ENCODE peak calls at places on chromosomes 12 and 14, in nine cellular contexts. One of them, this sample, is unnamed. For H3K4me1, the result is how much of the 10 kb centered on the place peaks cover.

GRCh38 chr14:52917732-52918131 is 33.1 kb downstream of the FERMT2 start:
- DNase-seq in NT2/D1: no peak
- DNase-seq in GM23338: no peak
- DNase-seq in ascending aorta: no peak
- DNase-seq in heart left ventricle: no peak
- DNase-seq in Peyer's patch: no peak
- DNase-seq in naive thymus-derived CD4-positive, alpha-beta T cell: no peak
- DNase-seq in tibial artery: no peak
- DNase-seq in mesendoderm: no peak
- DNase-seq in this sample: no peak

GRCh38 chr14:95003099-95003960 is 154.0 kb downstream of the DICER1 start:
- DNase-seq in NT2/D1: no peak
- DNase-seq in GM23338: no peak
- DNase-seq in ascending aorta: no peak
- DNase-seq in heart left ventricle: no peak
- DNase-seq in Peyer's patch: no peak
- DNase-seq in naive thymus-derived CD4-positive, alpha-beta T cell: no peak
- DNase-seq in tibial artery: no peak
- DNase-seq in mesendoderm: no peak
- DNase-seq in this sample: no peak

GRCh38 chr14:30656190-30656632 is 34.1 kb downstream of the SCFD1 start:
- DNase-seq in NT2/D1: no peak
- DNase-seq in GM23338: peak
- DNase-seq in ascending aorta: no peak
- DNase-seq in heart left ventricle: no peak
- DNase-seq in Peyer's patch: no peak
- DNase-seq in naive thymus-derived CD4-positive, alpha-beta T cell: peak
- DNase-seq in tibial artery: no peak
- DNase-seq in mesendoderm: peak
- DNase-seq in this sample: no peak

GRCh38 chr12:131832393-131833231 is 4.4 kb downstream of the MMP17 start:
- DNase-seq in NT2/D1: no peak
- DNase-seq in GM23338: no peak
- DNase-seq in ascending aorta: no peak
- DNase-seq in heart left ventricle: peak
- DNase-seq in Peyer's patch: no peak
- DNase-seq in naive thymus-derived CD4-positive, alpha-beta T cell: no peak
- DNase-seq in tibial artery: peak
- DNase-seq in mesendoderm: no peak
- DNase-seq in this sample: peak

GRCh38 chr14:77708749-77709148 is 846 bp downstream of the SLIRP start:
- DNase-seq in NT2/D1: no peak
- DNase-seq in GM23338: no peak
- DNase-seq in ascending aorta: no peak
- DNase-seq in heart left ventricle: no peak
- DNase-seq in Peyer's patch: no peak
- DNase-seq in naive thymus-derived CD4-positive, alpha-beta T cell: no peak
- DNase-seq in tibial artery: no peak
- DNase-seq in mesendoderm: no peak
- DNase-seq in this sample: no peak

GRCh38 chr14:61376314-61376713 is 54.9 kb downstream of the PRKCH start:
- DNase-seq in NT2/D1: no peak
- DNase-seq in GM23338: no peak
- DNase-seq in ascending aorta: no peak
- DNase-seq in heart left ventricle: no peak
- DNase-seq in Peyer's patch: no peak
- DNase-seq in naive thymus-derived CD4-positive, alpha-beta T cell: no peak
- DNase-seq in tibial artery: no peak
- DNase-seq in mesendoderm: no peak
- DNase-seq in this sample: no peak

GRCh38 chr14:103086771-103087342 is 2.8 kb downstream of the LBHD2 start:
- DNase-seq in NT2/D1: no peak
- DNase-seq in GM23338: no peak
- DNase-seq in ascending aorta: no peak
- DNase-seq in heart left ventricle: no peak
- DNase-seq in Peyer's patch: no peak
- DNase-seq in naive thymus-derived CD4-positive, alpha-beta T cell: no peak
- DNase-seq in tibial artery: no peak
- DNase-seq in mesendoderm: no peak
- DNase-seq in this sample: no peak

GRCh38 chr12:40827923-40828592 is 135.8 kb downstream of the CNTN1 start:
- DNase-seq in NT2/D1: no peak
- DNase-seq in GM23338: peak
- DNase-seq in ascending aorta: no peak
- DNase-seq in heart left ventricle: no peak
- DNase-seq in Peyer's patch: no peak
- DNase-seq in naive thymus-derived CD4-positive, alpha-beta T cell: no peak
- DNase-seq in tibial artery: no peak
- DNase-seq in mesendoderm: peak
- DNase-seq in this sample: no peak

GRCh38 chr12:70178038-70178437 is 65.2 kb upstream of the CNOT2 start:
- DNase-seq in NT2/D1: no peak
- DNase-seq in GM23338: no peak
- DNase-seq in ascending aorta: no peak
- DNase-seq in heart left ventricle: no peak
- DNase-seq in Peyer's patch: no peak
- DNase-seq in naive thymus-derived CD4-positive, alpha-beta T cell: no peak
- DNase-seq in tibial artery: no peak
- DNase-seq in mesendoderm: no peak
- DNase-seq in this sample: no peak

GRCh38 chr14:63542231-63542999 is 762 bp downstream of the PPP2R5E start:
- DNase-seq in NT2/D1: no peak
- DNase-seq in GM23338: peak
- DNase-seq in ascending aorta: peak
- DNase-seq in heart left ventricle: peak
- DNase-seq in Peyer's patch: peak
- DNase-seq in naive thymus-derived CD4-positive, alpha-beta T cell: no peak
- DNase-seq in tibial artery: no peak
- DNase-seq in mesendoderm: peak
- DNase-seq in this sample: peak

GRCh38 chr12:12736759-12737676 is 19.9 kb downstream of the CDKN1B start:
- DNase-seq in NT2/D1: no peak
- DNase-seq in GM23338: peak
- DNase-seq in ascending aorta: peak
- DNase-seq in heart left ventricle: no peak
- DNase-seq in Peyer's patch: peak
- DNase-seq in naive thymus-derived CD4-positive, alpha-beta T cell: peak
- DNase-seq in tibial artery: peak
- DNase-seq in mesendoderm: peak
- DNase-seq in this sample: no peak

GRCh38 chr12:14572401-14572800 is 4.7 kb upstream of the PLBD1 start:
- DNase-seq in NT2/D1: no peak
- DNase-seq in GM23338: peak
- DNase-seq in ascending aorta: no peak
- DNase-seq in heart left ventricle: no peak
- DNase-seq in Peyer's patch: no peak
- DNase-seq in naive thymus-derived CD4-positive, alpha-beta T cell: no peak
- DNase-seq in tibial artery: no peak
- DNase-seq in mesendoderm: peak
- DNase-seq in this sample: no peak

GRCh38 chr12:131139363-131140068 is 185.8 kb downstream of the ADGRD1 start:
- DNase-seq in NT2/D1: no peak
- DNase-seq in GM23338: no peak
- DNase-seq in ascending aorta: no peak
- DNase-seq in heart left ventricle: no peak
- DNase-seq in Peyer's patch: no peak
- DNase-seq in naive thymus-derived CD4-positive, alpha-beta T cell: no peak
- DNase-seq in tibial artery: no peak
- DNase-seq in mesendoderm: no peak
- DNase-seq in this sample: peak

GRCh38 chr12:123726962-123727361 is 14.8 kb downstream of the ATP6V0A2 start:
- DNase-seq in NT2/D1: no peak
- DNase-seq in GM23338: no peak
- DNase-seq in ascending aorta: no peak
- DNase-seq in heart left ventricle: no peak
- DNase-seq in Peyer's patch: no peak
- DNase-seq in naive thymus-derived CD4-positive, alpha-beta T cell: no peak
- DNase-seq in tibial artery: no peak
- DNase-seq in mesendoderm: no peak
- DNase-seq in this sample: no peak

GRCh38 chr12:123723765-123724164 is 11.6 kb downstream of the ATP6V0A2 start:
- DNase-seq in NT2/D1: no peak
- DNase-seq in GM23338: no peak
- DNase-seq in ascending aorta: peak
- DNase-seq in heart left ventricle: no peak
- DNase-seq in Peyer's patch: no peak
- DNase-seq in naive thymus-derived CD4-positive, alpha-beta T cell: no peak
- DNase-seq in tibial artery: no peak
- DNase-seq in mesendoderm: no peak
- DNase-seq in this sample: no peak

GRCh38 chr12:123723011-123723410 is 10.9 kb downstream of the ATP6V0A2 start:
- DNase-seq in NT2/D1: no peak
- DNase-seq in GM23338: no peak
- DNase-seq in ascending aorta: no peak
- DNase-seq in heart left ventricle: no peak
- DNase-seq in Peyer's patch: no peak
- DNase-seq in naive thymus-derived CD4-positive, alpha-beta T cell: no peak
- DNase-seq in tibial artery: no peak
- DNase-seq in mesendoderm: no peak
- DNase-seq in this sample: no peak

GRCh38 chr12:123721245-123721644 is 9.1 kb downstream of the ATP6V0A2 start:
- DNase-seq in NT2/D1: no peak
- DNase-seq in GM23338: no peak
- DNase-seq in ascending aorta: no peak
- DNase-seq in heart left ventricle: no peak
- DNase-seq in Peyer's patch: no peak
- DNase-seq in naive thymus-derived CD4-positive, alpha-beta T cell: no peak
- DNase-seq in tibial artery: no peak
- DNase-seq in mesendoderm: no peak
- DNase-seq in this sample: no peak

DNA sequence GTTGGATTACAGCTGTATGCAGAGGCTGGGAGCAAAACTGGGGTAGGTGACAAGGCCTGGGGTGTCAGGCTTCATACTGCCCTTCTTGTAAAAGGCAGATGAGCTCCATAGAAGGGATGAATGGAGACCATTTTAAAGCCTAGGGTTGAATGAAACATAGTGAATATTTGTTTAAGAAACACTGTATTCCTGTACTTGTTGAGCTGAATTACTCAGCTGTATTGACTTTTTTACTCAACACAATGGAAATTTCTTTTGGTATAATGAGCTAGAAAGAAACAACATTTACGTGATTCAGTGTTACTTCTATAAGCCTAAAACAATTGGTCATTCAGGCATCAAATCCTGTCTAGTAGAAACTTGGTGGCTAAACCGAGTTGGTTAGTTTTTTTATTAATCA is 14.1 kb downstream of the ATP6V0A2 start:
- DNase-seq in NT2/D1: no peak
- DNase-seq in GM23338: no peak
- DNase-seq in ascending aorta: no peak
- DNase-seq in heart left ventricle: no peak
- DNase-seq in Peyer's patch: no peak
- DNase-seq in naive thymus-derived CD4-positive, alpha-beta T cell: no peak
- DNase-seq in tibial artery: no peak
- DNase-seq in mesendoderm: no peak
- DNase-seq in this sample: no peak
- H3K4me1 ChIP-seq in NT2/D1: under half
- H3K4me1 ChIP-seq in GM23338: under half
- H3K4me1 ChIP-seq in ascending aorta: under half
- H3K4me1 ChIP-seq in heart left ventricle: under half
- H3K4me1 ChIP-seq in Peyer's patch: under half
- H3K4me1 ChIP-seq in naive thymus-derived CD4-positive, alpha-beta T cell: under half
- H3K4me1 ChIP-seq in tibial artery: under half
- H3K4me1 ChIP-seq in mesendoderm: under half
- H3K4me1 ChIP-seq in this sample: under half

DNA sequence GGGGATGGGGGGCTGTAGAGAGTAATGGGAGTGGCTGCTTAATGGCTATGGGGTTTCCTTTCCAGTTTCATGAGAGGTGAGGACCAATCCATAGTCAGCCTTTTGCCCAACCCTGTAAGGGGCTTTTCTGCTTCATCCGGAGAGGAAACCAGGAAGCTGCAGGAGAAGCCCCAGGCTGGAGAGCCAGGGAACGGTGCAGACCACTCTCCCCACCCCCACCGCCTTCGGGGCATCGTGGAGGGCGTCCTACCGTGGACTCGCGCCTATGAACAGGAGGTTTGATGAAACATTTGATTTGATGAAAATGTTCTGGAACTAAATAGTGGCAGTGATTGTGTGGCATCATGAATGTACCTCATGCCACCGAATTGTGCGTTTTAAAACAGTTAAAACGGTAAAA is 204.3 kb upstream of the DIO3 start:
- DNase-seq in NT2/D1: no peak
- DNase-seq in GM23338: no peak
- DNase-seq in ascending aorta: no peak
- DNase-seq in heart left ventricle: no peak
- DNase-seq in Peyer's patch: no peak
- DNase-seq in naive thymus-derived CD4-positive, alpha-beta T cell: no peak
- DNase-seq in tibial artery: no peak
- DNase-seq in mesendoderm: no peak
- DNase-seq in this sample: peak
- H3K4me3 ChIP-seq in NT2/D1: no peak
- H3K4me3 ChIP-seq in GM23338: no peak
- H3K4me3 ChIP-seq in ascending aorta: no peak
- H3K4me3 ChIP-seq in heart left ventricle: no peak
- H3K4me3 ChIP-seq in Peyer's patch: no peak
- H3K4me3 ChIP-seq in naive thymus-derived CD4-positive, alpha-beta T cell: no peak
- H3K4me3 ChIP-seq in tibial artery: no peak
- H3K4me3 ChIP-seq in mesendoderm: no peak
- H3K4me3 ChIP-seq in this sample: no peak

DNA sequence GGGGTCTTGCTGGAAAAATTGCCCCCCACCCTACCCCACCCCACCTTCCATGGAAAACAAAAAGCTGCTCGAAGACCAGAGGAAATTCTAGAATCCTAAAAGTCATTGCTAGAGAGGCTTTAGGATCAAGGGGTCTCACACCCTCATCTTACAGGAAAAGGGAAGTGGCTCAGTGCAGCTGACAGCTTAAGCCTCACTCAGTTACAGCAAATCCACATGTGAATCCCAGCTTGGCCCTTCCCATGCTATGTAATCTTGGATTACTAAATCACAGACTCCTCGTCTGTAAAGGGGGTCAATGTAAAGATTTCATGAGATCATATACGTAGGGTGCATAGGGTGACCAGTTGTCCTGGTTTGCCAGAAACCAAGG is 25.9 kb downstream of the CMKLR1 start:
- DNase-seq in NT2/D1: no peak
- DNase-seq in GM23338: no peak
- DNase-seq in ascending aorta: no peak
- DNase-seq in heart left ventricle: no peak
- DNase-seq in Peyer's patch: no peak
- DNase-seq in naive thymus-derived CD4-positive, alpha-beta T cell: no peak
- DNase-seq in tibial artery: no peak
- DNase-seq in mesendoderm: no peak
- DNase-seq in this sample: no peak
- H3K4me1 ChIP-seq in NT2/D1: under half
- H3K4me1 ChIP-seq in GM23338: under half
- H3K4me1 ChIP-seq in ascending aorta: half or more
- H3K4me1 ChIP-seq in heart left ventricle: under half
- H3K4me1 ChIP-seq in Peyer's patch: under half
- H3K4me1 ChIP-seq in naive thymus-derived CD4-positive, alpha-beta T cell: under half
- H3K4me1 ChIP-seq in tibial artery: half or more
- H3K4me1 ChIP-seq in mesendoderm: under half
- H3K4me1 ChIP-seq in this sample: under half

DNA sequence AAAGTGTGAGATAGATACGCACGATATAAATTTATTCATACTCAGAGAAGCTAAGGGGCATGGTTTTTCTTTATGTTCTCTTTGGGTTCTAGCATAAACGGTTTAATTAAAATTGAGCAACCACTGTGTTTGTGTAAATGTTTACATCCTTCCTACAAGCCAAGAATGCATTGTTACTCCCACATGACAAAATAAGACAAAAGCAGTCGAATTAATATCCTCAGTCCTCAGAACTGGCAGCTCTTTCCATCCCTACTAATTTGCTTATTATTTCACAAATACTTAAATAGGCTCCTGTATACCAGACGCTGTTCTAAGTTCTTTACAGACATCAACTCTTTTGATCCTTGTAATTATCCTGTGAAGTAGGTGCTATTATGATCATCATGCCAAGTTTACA is 32.0 kb downstream of the SSPN start:
- DNase-seq in NT2/D1: no peak
- DNase-seq in GM23338: no peak
- DNase-seq in ascending aorta: no peak
- DNase-seq in heart left ventricle: no peak
- DNase-seq in Peyer's patch: no peak
- DNase-seq in naive thymus-derived CD4-positive, alpha-beta T cell: no peak
- DNase-seq in tibial artery: no peak
- DNase-seq in mesendoderm: no peak
- DNase-seq in this sample: no peak
- H3K4me3 ChIP-seq in NT2/D1: no peak
- H3K4me3 ChIP-seq in GM23338: peak
- H3K4me3 ChIP-seq in ascending aorta: peak
- H3K4me3 ChIP-seq in heart left ventricle: peak
- H3K4me3 ChIP-seq in Peyer's patch: peak
- H3K4me3 ChIP-seq in naive thymus-derived CD4-positive, alpha-beta T cell: no peak
- H3K4me3 ChIP-seq in tibial artery: peak
- H3K4me3 ChIP-seq in mesendoderm: no peak
- H3K4me3 ChIP-seq in this sample: peak